ENCODE peak calls at places on chromosomes 7 and 10, in seven cellular contexts. F, A, Y, L, P, T and B are unnamed samples.

GRCh38 chr7:28068811-28069216 is 111.8 kb downstream of the JAZF1 start:
- DNase-seq in A (peak), Y (peak), P (no peak), L (no peak), F (no peak), T (no peak), B (no peak)

GRCh38 chr10:49595003-49595712 is 15.0 kb upstream of the SLC18A3 start:
- DNase-seq in A (no peak), Y (no peak), P (no peak), T (no peak), F (peak), L (no peak), B (no peak)

GRCh38 chr7:29236071-29236580 is 41.6 kb downstream of the CHN2 start:
- DNase-seq in L (no peak), P (no peak), T (no peak), A (no peak), Y (no peak), F (no peak), B (no peak)

GRCh38 chr7:5424689-5425506 is 1.3 kb upstream of the TNRC18 start:
- DNase-seq in P (peak), T (peak), L (peak), A (peak), Y (peak), F (peak), B (peak)

GRCh38 chr10:77653210-77653609 is 15.6 kb upstream of the KCNMA1 start:
- DNase-seq in P (no peak), Y (no peak), A (no peak), L (no peak), T (no peak), F (no peak), B (no peak)

GRCh38 chr10:71085689-71086438 is 126.5 kb upstream of the UNC5B start:
- DNase-seq in A (no peak), L (no peak), P (peak), F (peak), T (peak), Y (no peak), B (no peak)

GRCh38 chr10:54284526-54285193 is 516.4 kb downstream of the PCDH15 start:
- DNase-seq in A (no peak), T (no peak), Y (no peak), P (no peak), L (no peak), F (no peak), B (no peak)

GRCh38 chr10:106625761-106626160 is 538.7 kb downstream of the SORCS1 start:
- DNase-seq in Y (no peak), A (no peak), F (no peak), P (no peak), L (no peak), T (no peak), B (no peak)

GRCh38 chr7:3564231-3564630 is 263.2 kb downstream of the SDK1 start:
- DNase-seq in F (no peak), A (no peak), T (no peak), L (no peak), P (no peak), Y (no peak), B (no peak)

GRCh38 chr7:98348726-98349474 is 52.0 kb downstream of the BAIAP2L1 start:
- DNase-seq in F (no peak), Y (no peak), L (peak), P (no peak), A (no peak), T (no peak), B (no peak)

GRCh38 chr7:130216025-130216424 is 8.4 kb downstream of the SSMEM1 start:
- DNase-seq in F (no peak), A (no peak), L (no peak), Y (no peak), P (no peak), T (no peak), B (no peak)

GRCh38 chr7:80748302-80749042 is 110.0 kb downstream of the CD36 start:
- DNase-seq in A (no peak), L (no peak), F (no peak), P (no peak), Y (no peak), T (no peak), B (no peak)

GRCh38 chr7:86963599-86964230 is 95.7 kb downstream of the ELAPOR2 start:
- DNase-seq in P (no peak), Y (peak), T (no peak), A (no peak), L (no peak), F (no peak), B (peak)

GRCh38 chr7:142797342-142797798 is 26.6 kb downstream of the PRSS2 start:
- DNase-seq in A (no peak), T (no peak), P (no peak), Y (no peak), F (no peak), L (no peak), B (no peak)

GRCh38 chr10:103736763-103737162 is 118.6 kb downstream of the SH3PXD2A start:
- DNase-seq in F (no peak), A (no peak), L (no peak), P (no peak), Y (no peak), T (no peak), B (no peak)

GRCh38 chr10:79292789-79293746 is 54.2 kb upstream of the PPIF start:
- DNase-seq in T (peak), A (peak), L (no peak), Y (no peak), P (peak), F (no peak), B (peak)

GRCh38 chr7:101162551-101163280 is 2.7 kb downstream of the VGF start:
- DNase-seq in F (no peak), T (no peak), P (peak), A (peak), L (peak), Y (peak), B (peak)

GRCh38 chr7:148983220-148984146 is 44.8 kb downstream of the PDIA4 start:
- DNase-seq in T (peak), A (peak), Y (peak), P (peak), L (no peak), F (no peak), B (peak)

GRCh38 chr10:97066877-97067555 is 118.7 kb downstream of the SLIT1 start:
- DNase-seq in Y (no peak), T (no peak), F (no peak), P (no peak), A (no peak), L (no peak), B (no peak)

GRCh38 chr10:21300546-21300945 is 224.9 kb downstream of the SKIDA1 start:
- DNase-seq in F (no peak), L (no peak), P (no peak), Y (no peak), A (no peak), T (no peak), B (no peak)

GRCh38 chr7:37285701-37286475 is 162.8 kb downstream of the ELMO1 start:
- DNase-seq in F (no peak), T (no peak), P (no peak), L (no peak), Y (no peak), A (peak), B (no peak)

GRCh38 chr7:1856966-1857441 is 186.9 kb downstream of the ELFN1 start:
- DNase-seq in L (peak), A (no peak), Y (no peak), F (no peak), P (no peak), T (no peak), B (no peak)

GRCh38 chr10:87656431-87657072 is 3.1 kb upstream of the PAPSS2 start:
- DNase-seq in L (no peak), F (no peak), A (peak), Y (peak), T (no peak), P (peak), B (peak)

GRCh38 chr7:120944826-120945562 is 5.6 kb upstream of the ING3 start:
- DNase-seq in L (no peak), A (no peak), P (no peak), Y (no peak), F (no peak), T (no peak), B (no peak)

GRCh38 chr7:142669074-142669654 is 80.1 kb upstream of the PRSS1 start:
- DNase-seq in A (peak), T (no peak), L (no peak), F (no peak), Y (peak), P (peak), B (peak)

GRCh38 chr10:18545626-18546025 is 105.8 kb downstream of the NSUN6 start:
- DNase-seq in F (no peak), T (no peak), L (no peak), Y (peak), A (peak), P (peak), B (peak)

GRCh38 chr7:27155816-27156507 is 513 bp downstream of the HOXA7 start:
- DNase-seq in T (peak), Y (peak), F (no peak), L (no peak), A (no peak), P (no peak), B (no peak)

GRCh38 chr10:30056767-30057355 is 2.5 kb downstream of the JCAD start:
- DNase-seq in P (no peak), F (no peak), L (no peak), A (no peak), T (no peak), Y (no peak), B (no peak)

GRCh38 chr10:101146392-101147251 is 15.5 kb downstream of the TLX1 start:
- DNase-seq in Y (no peak), A (no peak), P (no peak), F (no peak), L (no peak), T (no peak), B (peak)

GRCh38 chr7:95865716-95866371 is 93.5 kb downstream of the DYNC1I1 start:
- DNase-seq in T (no peak), F (no peak), P (no peak), L (no peak), A (peak), Y (peak), B (no peak)

GRCh38 chr10:49309691-49310371 is 10.9 kb downstream of the C10orf71 start:
- DNase-seq in F (no peak), P (no peak), L (no peak), Y (no peak), A (no peak), T (no peak), B (peak)

GRCh38 chr7:157606140-157606539 is 269.3 kb downstream of the DNAJB6 start:
- DNase-seq in Y (no peak), F (no peak), P (no peak), A (no peak), T (no peak), L (no peak), B (no peak)

GRCh38 chr10:60594476-60595051 is 183.7 kb upstream of the CDK1 start:
- DNase-seq in A (no peak), P (no peak), Y (no peak), F (no peak), L (no peak), T (no peak), B (no peak)

GRCh38 chr7:113404245-113404644 is 285.9 kb upstream of the SMIM30 start:
- DNase-seq in F (no peak), P (no peak), Y (no peak), A (no peak), T (no peak), L (no peak), B (peak)
- TF ChIP-seq CTCF in F (no peak), P (no peak), Y (no peak), A (no peak), T (no peak), L (no peak), B (peak)

DNA sequence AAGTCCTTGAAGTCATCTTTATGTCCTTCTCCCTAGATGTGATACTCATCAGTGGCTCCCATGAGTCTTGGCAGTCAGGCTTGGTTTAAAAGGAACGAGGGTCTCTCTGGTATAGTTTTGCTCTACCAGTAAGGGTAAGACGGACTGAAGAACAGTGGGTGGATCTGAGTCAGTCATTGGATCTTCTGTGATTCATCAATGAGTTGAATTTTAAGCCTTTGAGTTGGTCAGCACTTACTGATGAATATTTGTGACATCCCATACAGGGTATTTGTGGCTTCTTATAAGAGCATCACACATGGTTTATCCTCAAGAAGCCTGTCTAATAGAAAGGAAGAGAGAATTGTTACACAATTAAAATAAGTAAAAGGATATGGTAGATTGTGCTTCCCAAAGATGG is 87.3 kb upstream of the NAMPT start:
- DNase-seq in T (no peak), A (no peak), Y (no peak), F (no peak), P (no peak), L (no peak), B (no peak)
- TF ChIP-seq CTCF in T (no peak), A (no peak), Y (no peak), F (no peak), P (no peak), L (no peak), B (no peak)

DNA sequence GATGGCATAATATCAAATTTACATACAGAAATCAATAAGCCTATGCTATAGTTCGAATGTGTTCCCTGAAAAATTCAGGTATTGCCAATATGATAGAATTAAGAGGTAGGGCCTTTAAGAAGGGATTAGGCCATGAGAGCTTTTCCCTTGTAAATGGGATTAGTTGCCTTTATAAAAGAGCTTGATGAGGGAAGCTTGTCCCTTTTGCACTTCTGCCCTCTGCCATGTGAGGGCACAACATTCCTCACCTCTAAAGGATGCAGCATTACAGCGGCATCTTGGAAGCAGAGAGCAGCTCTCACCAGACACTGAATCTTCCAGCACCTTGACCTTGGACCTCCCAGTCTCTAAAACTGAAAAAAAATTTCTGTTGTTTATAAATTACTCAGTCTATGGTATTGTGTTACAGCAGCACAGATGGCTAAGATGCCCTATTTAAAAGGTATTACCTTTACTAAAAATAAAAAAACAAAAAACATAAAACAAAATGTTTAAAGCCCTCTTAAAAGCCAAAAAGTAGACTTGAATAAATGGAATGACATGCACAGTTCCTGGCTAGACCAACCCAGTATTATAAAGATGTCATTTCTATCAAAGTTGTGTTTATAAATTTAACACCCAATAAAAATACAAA is 909.6 kb downstream of the REEP3 start:
- DNase-seq in L (no peak), T (no peak), P (no peak), A (peak), F (no peak), Y (peak), B (no peak)
- TF ChIP-seq CTCF in L (peak), T (no peak), P (no peak), A (peak), F (no peak), Y (peak), B (no peak)

GRCh38 chr7:73612598-73613269 is 11.6 kb downstream of the MLXIPL start:
- DNase-seq in F (no peak), L (no peak), Y (peak), A (peak), P (no peak), T (peak), B (no peak)
- TF ChIP-seq CTCF in F (no peak), L (no peak), Y (peak), A (peak), P (no peak), T (no peak), B (no peak)